ENCODE peak calls at places on chromosomes 4 and X, in four cellular contexts. One of them, this sample, is unnamed.

GRCh38 chr4:101649790-101650450 is 140.6 kb upstream of the BANK1 start:
- DNase-seq in IMR-90: no peak
- DNase-seq in GM23248: peak; percentile 3
- DNase-seq in colonic mucosa: no peak
- DNase-seq in this sample: peak; percentile 57

GRCh38 chr4:166003811-166004210 is 130.8 kb downstream of the TLL1 start:
- DNase-seq in GM23248: no peak
- DNase-seq in IMR-90: no peak
- DNase-seq in colonic mucosa: no peak
- DNase-seq in this sample: no peak

GRCh38 chrX:20517565-20517964 is 250.9 kb upstream of the RPS6KA3 start:
- DNase-seq in IMR-90: peak; percentile 38
- DNase-seq in colonic mucosa: no peak
- DNase-seq in GM23248: peak; percentile 42
- DNase-seq in this sample: no peak

GRCh38 chr4:159131564-159131963 is 28.7 kb downstream of the RAPGEF2 start:
- DNase-seq in colonic mucosa: no peak
- DNase-seq in GM23248: no peak
- DNase-seq in IMR-90: no peak
- DNase-seq in this sample: no peak

GRCh38 chrX:16785247-16786138 is 773 bp upstream of the TXLNG start:
- DNase-seq in colonic mucosa: peak; percentile 48
- DNase-seq in GM23248: peak; percentile 18
- DNase-seq in IMR-90: no peak
- DNase-seq in this sample: peak; percentile 29

GRCh38 chrX:10648608-10649007 is 28.2 kb upstream of the MID1 start:
- DNase-seq in colonic mucosa: no peak
- DNase-seq in IMR-90: peak; percentile 78
- DNase-seq in GM23248: peak; percentile 69
- DNase-seq in this sample: peak; percentile 72

GRCh38 chr4:24701683-24702082 is 93.7 kb upstream of the SOD3 start:
- DNase-seq in IMR-90: no peak
- DNase-seq in GM23248: no peak
- DNase-seq in colonic mucosa: no peak
- DNase-seq in this sample: no peak

GRCh38 chrX:28042826-28043564 is 61.7 kb upstream of the DCAF8L1 start:
- DNase-seq in GM23248: no peak
- DNase-seq in colonic mucosa: no peak
- DNase-seq in IMR-90: no peak
- DNase-seq in this sample: no peak

GRCh38 chrX:150100261-150100660 is 162.0 kb upstream of the EOLA2 start:
- DNase-seq in colonic mucosa: no peak
- DNase-seq in IMR-90: peak; percentile 24
- DNase-seq in GM23248: peak; percentile 36
- DNase-seq in this sample: peak; percentile 6

GRCh38 chr4:186190456-186191265 is 706 bp upstream of the CYP4V2 start:
- DNase-seq in IMR-90: no peak
- DNase-seq in GM23248: peak; percentile 45
- DNase-seq in colonic mucosa: peak; percentile 53
- DNase-seq in this sample: peak; percentile 69

GRCh38 chrX:84320606-84321005 is 132.6 kb upstream of the RPS6KA6 start:
- DNase-seq in colonic mucosa: no peak
- DNase-seq in GM23248: peak; percentile 19
- DNase-seq in IMR-90: peak; percentile 2
- DNase-seq in this sample: peak; percentile 5

GRCh38 chr4:139740121-139740520 is 74.5 kb downstream of the MGST2 start:
- DNase-seq in GM23248: no peak
- DNase-seq in IMR-90: no peak
- DNase-seq in colonic mucosa: no peak
- DNase-seq in this sample: no peak

GRCh38 chr4:80264825-80265224 is 1.6 kb upstream of the FGF5 start:
- DNase-seq in GM23248: no peak
- DNase-seq in colonic mucosa: no peak
- DNase-seq in IMR-90: no peak
- DNase-seq in this sample: no peak
- H3K9ac ChIP-seq in GM23248: peak overlapping the region; percentile 99
- H3K9ac ChIP-seq in colonic mucosa: no peak overlapping the region
- H3K9ac ChIP-seq in IMR-90: no peak overlapping the region
- H3K9ac ChIP-seq in this sample: no peak overlapping the region

GRCh38 chr4:77787969-77788368 is 31.2 kb downstream of the CNOT6L start:
- DNase-seq in GM23248: no peak
- DNase-seq in IMR-90: no peak
- DNase-seq in colonic mucosa: no peak
- DNase-seq in this sample: no peak

GRCh38 chr4:77782102-77782835 is 36.9 kb downstream of the CNOT6L start:
- DNase-seq in colonic mucosa: no peak
- DNase-seq in GM23248: no peak
- DNase-seq in IMR-90: no peak
- DNase-seq in this sample: no peak

GRCh38 chr4:77788990-77789389 is 30.2 kb downstream of the CNOT6L start:
- DNase-seq in GM23248: no peak
- DNase-seq in IMR-90: no peak
- DNase-seq in colonic mucosa: no peak
- DNase-seq in this sample: no peak

GRCh38 chr4:77783881-77784280 is 35.3 kb downstream of the CNOT6L start:
- DNase-seq in IMR-90: no peak
- DNase-seq in GM23248: no peak
- DNase-seq in colonic mucosa: no peak
- DNase-seq in this sample: no peak

GRCh38 chr4:77785669-77786068 is 33.5 kb downstream of the CNOT6L start:
- DNase-seq in colonic mucosa: no peak
- DNase-seq in GM23248: no peak
- DNase-seq in IMR-90: no peak
- DNase-seq in this sample: no peak
- H3K4me1 ChIP-seq in colonic mucosa: no peaks in the 10 kb centered on the region
- H3K4me1 ChIP-seq in GM23248: no peaks in the 10 kb centered on the region
- H3K4me1 ChIP-seq in IMR-90: peaks cover 1% of the 10 kb centered on the region
- H3K4me1 ChIP-seq in this sample: no peaks in the 10 kb centered on the region

DNA sequence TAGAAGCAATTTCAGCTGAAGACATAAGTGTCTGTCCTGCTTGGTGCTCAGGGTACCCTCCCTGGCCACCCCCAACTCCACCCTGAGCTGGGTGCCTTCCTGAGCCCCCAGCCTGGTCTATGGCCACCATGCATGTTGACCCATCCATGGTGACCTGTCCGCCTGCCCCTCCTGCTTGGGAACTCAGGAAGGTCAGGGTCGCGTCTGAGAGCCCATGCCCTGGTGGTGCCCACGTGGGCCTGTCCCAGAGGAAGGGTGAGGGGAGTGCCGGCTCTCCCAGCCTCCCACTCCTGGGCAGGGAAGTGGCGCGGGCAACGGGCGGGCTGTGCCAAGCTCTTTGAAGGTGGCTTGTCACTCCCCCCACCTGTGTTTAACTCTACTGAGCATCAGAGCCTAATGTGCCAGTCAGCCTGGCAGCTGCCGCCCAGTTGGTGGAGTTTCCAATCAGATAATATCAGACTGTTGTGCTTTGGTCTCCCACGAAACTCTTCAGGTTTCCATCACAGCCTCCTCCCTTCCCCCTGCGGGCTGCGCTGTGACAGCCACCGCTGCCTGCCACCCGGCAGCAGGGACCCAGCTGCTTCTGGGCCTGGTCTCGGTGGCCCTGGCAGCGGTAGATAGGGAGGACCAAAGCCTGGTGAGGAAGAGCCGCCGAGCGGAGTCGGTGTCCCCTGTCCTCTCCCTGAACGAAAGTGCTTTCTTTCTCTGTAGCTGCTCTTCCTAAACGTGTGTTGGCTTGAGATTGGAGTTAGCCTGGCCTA is 4.8 kb downstream of the SH3BP2 start:
- DNase-seq in IMR-90: no peak
- DNase-seq in GM23248: no peak
- DNase-seq in colonic mucosa: peak; percentile 22
- DNase-seq in this sample: no peak
- H3K4me3 ChIP-seq in IMR-90: no peak overlapping the region
- H3K4me3 ChIP-seq in GM23248: no peak overlapping the region
- H3K4me3 ChIP-seq in colonic mucosa: no peak overlapping the region
- H3K4me3 ChIP-seq in this sample: no peak overlapping the region

GRCh38 chr4:110041742-110042141 is 129.1 kb downstream of the EGF start:
- DNase-seq in IMR-90: no peak
- DNase-seq in GM23248: no peak
- DNase-seq in colonic mucosa: no peak
- DNase-seq in this sample: no peak
- H3K9ac ChIP-seq in IMR-90: no peak overlapping the region
- H3K9ac ChIP-seq in GM23248: no peak overlapping the region
- H3K9ac ChIP-seq in colonic mucosa: no peak overlapping the region
- H3K9ac ChIP-seq in this sample: no peak overlapping the region

DNA sequence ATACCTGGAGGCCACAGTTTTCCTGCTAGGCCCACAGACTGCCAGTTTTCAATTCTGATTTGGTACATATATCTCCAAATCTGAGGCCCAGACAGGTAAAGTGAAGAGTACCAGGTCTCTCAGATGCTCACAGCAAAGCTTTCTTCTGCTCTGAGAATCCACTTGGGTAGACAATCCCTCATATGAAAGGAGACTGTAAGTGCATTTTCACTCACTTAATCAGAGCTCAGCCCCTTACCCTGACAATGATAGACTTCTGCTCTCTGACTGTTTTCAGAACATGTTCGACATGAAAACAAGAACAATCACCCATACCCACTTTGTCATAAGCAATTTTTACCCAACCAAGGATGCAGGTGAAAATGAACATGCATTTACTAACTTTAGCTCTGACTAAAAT is 7.1 kb downstream of the GPRIN3 start:
- DNase-seq in IMR-90: no peak
- DNase-seq in colonic mucosa: no peak
- DNase-seq in GM23248: no peak
- DNase-seq in this sample: no peak
- H3K4me1 ChIP-seq in IMR-90: no peaks in the 10 kb centered on the region
- H3K4me1 ChIP-seq in colonic mucosa: peaks cover 11% of the 10 kb centered on the region
- H3K4me1 ChIP-seq in GM23248: peaks cover 14% of the 10 kb centered on the region
- H3K4me1 ChIP-seq in this sample: peaks cover 31% of the 10 kb centered on the region

GRCh38 chr4:99315839-99316238 is 5.4 kb downstream of the ADH1B start:
- DNase-seq in colonic mucosa: no peak
- DNase-seq in GM23248: no peak
- DNase-seq in IMR-90: no peak
- DNase-seq in this sample: no peak

GRCh38 chr4:99321241-99322191 is at the start of gene ADH1B:
- DNase-seq in IMR-90: no peak
- DNase-seq in colonic mucosa: no peak
- DNase-seq in GM23248: no peak
- DNase-seq in this sample: peak; percentile 32

DNA sequence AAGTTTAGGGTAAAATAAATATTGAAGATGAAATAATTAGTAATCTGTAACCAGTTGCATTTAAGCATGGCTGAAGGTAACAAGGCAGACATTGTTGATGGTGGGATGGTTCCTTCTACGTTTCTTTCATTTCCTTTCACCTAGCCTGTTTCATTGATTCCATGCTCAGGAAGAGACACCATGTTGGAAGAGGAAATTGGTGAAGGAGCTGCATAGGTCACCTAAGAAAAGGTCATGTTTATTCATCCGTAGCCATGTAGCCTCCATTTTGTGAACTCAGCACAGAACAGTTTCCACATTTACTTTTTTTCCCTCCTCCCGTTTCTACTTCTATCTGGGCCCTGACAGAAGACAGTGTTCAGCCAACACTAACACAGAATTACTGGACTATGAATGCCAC is 3.8 kb downstream of the ADH1B start:
- DNase-seq in IMR-90: no peak
- DNase-seq in GM23248: no peak
- DNase-seq in colonic mucosa: no peak
- DNase-seq in this sample: no peak
- H3K4me3 ChIP-seq in IMR-90: no peak overlapping the region
- H3K4me3 ChIP-seq in GM23248: no peak overlapping the region
- H3K4me3 ChIP-seq in colonic mucosa: no peak overlapping the region
- H3K4me3 ChIP-seq in this sample: peak overlapping the region; percentile 90

GRCh38 chr4:2265113-2266110 is 3.5 kb upstream of the MXD4 start:
- DNase-seq in colonic mucosa: no peak
- DNase-seq in GM23248: no peak
- DNase-seq in IMR-90: no peak
- DNase-seq in this sample: no peak

GRCh38 chr4:2264481-2265041 is 2.7 kb upstream of the MXD4 start:
- DNase-seq in IMR-90: no peak
- DNase-seq in GM23248: no peak
- DNase-seq in colonic mucosa: no peak
- DNase-seq in this sample: no peak

GRCh38 chr4:2262944-2263250 is 988 bp upstream of the MXD4 start:
- DNase-seq in GM23248: no peak
- DNase-seq in colonic mucosa: no peak
- DNase-seq in IMR-90: no peak
- DNase-seq in this sample: no peak

GRCh38 chr4:2262145-2262943 is 435 bp upstream of the MXD4 start:
- DNase-seq in colonic mucosa: peak; percentile 98
- DNase-seq in IMR-90: peak; percentile 99
- DNase-seq in GM23248: peak; percentile 100
- DNase-seq in this sample: peak; percentile 100

GRCh38 chr4:2263701-2264321 is 1.9 kb upstream of the MXD4 start:
- DNase-seq in GM23248: no peak
- DNase-seq in IMR-90: no peak
- DNase-seq in colonic mucosa: no peak
- DNase-seq in this sample: no peak
- H3K9ac ChIP-seq in GM23248: no peak overlapping the region
- H3K9ac ChIP-seq in IMR-90: no peak overlapping the region
- H3K9ac ChIP-seq in colonic mucosa: no peak overlapping the region
- H3K9ac ChIP-seq in this sample: no peak overlapping the region

DNA sequence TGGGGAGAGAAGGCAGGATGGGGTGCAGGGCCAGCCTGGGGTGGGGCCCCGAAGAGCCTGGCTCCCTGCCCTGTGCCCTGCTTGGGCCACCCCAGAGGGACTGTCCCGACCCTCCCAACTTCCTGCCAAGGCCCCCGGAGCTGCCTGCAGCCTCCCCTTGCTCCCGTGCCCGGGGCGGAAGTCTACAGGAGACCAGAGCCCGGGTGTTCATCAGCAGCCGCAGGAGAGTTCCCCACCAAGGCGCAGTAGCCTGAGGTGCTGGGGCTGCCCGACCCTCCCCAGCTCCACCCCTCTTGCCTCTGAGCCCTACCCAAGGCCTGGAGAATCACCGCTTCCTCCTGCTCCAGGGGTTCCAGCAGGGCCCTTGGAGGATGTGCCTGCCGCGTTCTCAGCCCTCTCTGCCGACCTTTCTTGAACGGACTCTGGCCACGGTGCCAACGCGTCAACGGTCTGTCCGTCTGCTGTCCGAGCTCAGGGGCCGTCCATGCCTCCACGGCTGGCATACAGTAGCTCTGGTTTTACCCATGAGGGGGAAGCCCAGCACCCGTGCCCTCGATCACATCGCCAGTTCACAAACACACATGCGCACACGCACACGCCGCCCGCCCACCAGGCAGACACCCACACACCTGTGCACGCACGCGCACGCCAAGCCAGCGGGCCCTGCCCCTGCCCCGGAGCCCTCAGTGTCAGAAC is 36.0 kb upstream of the SPON2 start:
- DNase-seq in colonic mucosa: no peak
- DNase-seq in GM23248: no peak
- DNase-seq in IMR-90: no peak
- DNase-seq in this sample: peak; percentile 24
- H3K4me1 ChIP-seq in colonic mucosa: peaks cover 47% of the 10 kb centered on the region
- H3K4me1 ChIP-seq in GM23248: peaks cover 15% of the 10 kb centered on the region
- H3K4me1 ChIP-seq in IMR-90: peaks cover 38% of the 10 kb centered on the region
- H3K4me1 ChIP-seq in this sample: peaks cover 45% of the 10 kb centered on the region